ENCODE peak calls at places on chromosomes 16 and 17, in ten cellular contexts. I is IMR-90, W is H1, P is tibial nerve, Q is body of pancreas, J is stomach, D is breast epithelium, V is vagina, N is transverse colon, H is esophagus squamous epithelium. M is an unnamed sample.

GRCh38 chr17:40813804-40814203 is 8.6 kb downstream of the KRT10 start:
- DNase-seq in V (no peak), J (no peak), I (peak; percentile 47), H (no peak), P (no peak), Q (no peak), N (no peak), D (no peak), W (no peak), M (no peak)

GRCh38 chr17:41442772-41443171 is 2.0 kb upstream of the KRT38 start:
- DNase-seq in Q (no peak), P (no peak), N (no peak), I (peak; percentile 57), W (no peak), V (no peak), D (no peak), H (no peak), J (no peak), M (no peak)

GRCh38 chr17:17535957-17536356 is 39.8 kb upstream of the RASD1 start:
- DNase-seq in W (no peak), J (peak; percentile 91), H (no peak), P (no peak), Q (peak; percentile 92), V (no peak), N (peak; percentile 65), D (peak; percentile 80), I (peak; percentile 39), M (no peak)

GRCh38 chr17:81393684-81394376 is 1.4 kb upstream of the BAHCC1 start:
- DNase-seq in W (peak; percentile 96), N (peak; percentile 100), I (peak; percentile 99), Q (peak; percentile 100), H (peak; percentile 88), J (peak; percentile 100), V (no peak), D (peak; percentile 100), P (peak; percentile 100), M (peak; percentile 100)

GRCh38 chr17:76369804-76370203 is 14.6 kb upstream of the SPHK1 start:
- DNase-seq in P (no peak), N (no peak), D (no peak), W (no peak), Q (no peak), V (no peak), J (no peak), H (no peak), I (no peak), M (no peak)

GRCh38 chr16:79970551-79971236 is 370.2 kb upstream of the MAF start:
- DNase-seq in J (no peak), W (no peak), Q (peak; percentile 11), N (peak; percentile 8), V (no peak), H (no peak), P (peak; percentile 52), I (no peak), D (no peak), M (no peak)

GRCh38 chr16:50742521-50743150 is 750 bp downstream of the CYLD start:
- DNase-seq in J (no peak), I (peak; percentile 43), N (peak; percentile 46), W (no peak), Q (peak; percentile 41), H (no peak), D (no peak), P (no peak), V (no peak), M (peak; percentile 89)

GRCh38 chr17:2867441-2868424 is 71.5 kb downstream of the RAP1GAP2 start:
- DNase-seq in J (no peak), Q (peak; percentile 73), W (no peak), V (no peak), P (no peak), H (no peak), D (no peak), I (peak; percentile 93), N (no peak), M (no peak)

GRCh38 chr17:71959129-71959528 is 161.7 kb upstream of the SOX9 start:
- DNase-seq in J (no peak), W (no peak), D (no peak), H (no peak), Q (no peak), V (no peak), I (peak; percentile 8), P (no peak), N (no peak), M (no peak)

GRCh38 chr16:56241596-56241995 is 50.3 kb downstream of the GNAO1 start:
- DNase-seq in W (no peak), H (no peak), N (no peak), P (no peak), Q (no peak), J (no peak), I (peak; percentile 35), V (no peak), D (no peak), M (no peak)

GRCh38 chr16:13793788-13794461 is 126.0 kb upstream of the ERCC4 start:
- DNase-seq in W (no peak), I (no peak), N (no peak), P (no peak), D (no peak), J (no peak), V (no peak), H (no peak), Q (no peak), M (no peak)

GRCh38 chr17:66431910-66432309 is 129.5 kb downstream of the PRKCA start:
- DNase-seq in V (no peak), D (no peak), P (no peak), N (no peak), H (no peak), J (no peak), W (no peak), Q (no peak), I (peak; percentile 92), M (no peak)
- H3K27ac ChIP-seq in V (peak overlapping the region; percentile 66), D (peak overlapping the region; percentile 50), P (peak overlapping the region; percentile 22), N (peak overlapping the region; percentile 73), H (peak overlapping the region; percentile 23), J (peak overlapping the region; percentile 47), W (no peak overlapping the region), Q (no peak overlapping the region), I (peak overlapping the region; percentile 80), M (peak overlapping the region; percentile 71)

GRCh38 chr17:44220211-44221071 is 966 bp upstream of the UBTF start:
- DNase-seq in W (no peak), J (peak; percentile 52), Q (peak; percentile 70), V (no peak), N (peak; percentile 42), D (peak; percentile 56), P (no peak), I (peak; percentile 44), H (no peak), M (no peak)

GRCh38 chr17:44221862-44222111 is 2.3 kb upstream of the UBTF start:
- DNase-seq in D (no peak), N (no peak), W (no peak), H (no peak), J (no peak), Q (no peak), P (no peak), I (no peak), V (no peak), M (peak; percentile 93)

GRCh38 chr17:44222112-44222869 is 2.8 kb upstream of the UBTF start:
- DNase-seq in P (peak; percentile 79), J (peak; percentile 76), Q (peak; percentile 77), H (no peak), W (no peak), D (peak; percentile 59), N (peak; percentile 83), V (no peak), I (peak; percentile 66), M (peak; percentile 96)

GRCh38 chr17:44219636-44220210 is at the start of gene UBTF:
- DNase-seq in W (no peak), V (no peak), P (no peak), J (peak; percentile 62), I (peak; percentile 45), Q (peak; percentile 76), N (peak; percentile 63), H (no peak), D (peak; percentile 56), M (peak; percentile 92)

DNA sequence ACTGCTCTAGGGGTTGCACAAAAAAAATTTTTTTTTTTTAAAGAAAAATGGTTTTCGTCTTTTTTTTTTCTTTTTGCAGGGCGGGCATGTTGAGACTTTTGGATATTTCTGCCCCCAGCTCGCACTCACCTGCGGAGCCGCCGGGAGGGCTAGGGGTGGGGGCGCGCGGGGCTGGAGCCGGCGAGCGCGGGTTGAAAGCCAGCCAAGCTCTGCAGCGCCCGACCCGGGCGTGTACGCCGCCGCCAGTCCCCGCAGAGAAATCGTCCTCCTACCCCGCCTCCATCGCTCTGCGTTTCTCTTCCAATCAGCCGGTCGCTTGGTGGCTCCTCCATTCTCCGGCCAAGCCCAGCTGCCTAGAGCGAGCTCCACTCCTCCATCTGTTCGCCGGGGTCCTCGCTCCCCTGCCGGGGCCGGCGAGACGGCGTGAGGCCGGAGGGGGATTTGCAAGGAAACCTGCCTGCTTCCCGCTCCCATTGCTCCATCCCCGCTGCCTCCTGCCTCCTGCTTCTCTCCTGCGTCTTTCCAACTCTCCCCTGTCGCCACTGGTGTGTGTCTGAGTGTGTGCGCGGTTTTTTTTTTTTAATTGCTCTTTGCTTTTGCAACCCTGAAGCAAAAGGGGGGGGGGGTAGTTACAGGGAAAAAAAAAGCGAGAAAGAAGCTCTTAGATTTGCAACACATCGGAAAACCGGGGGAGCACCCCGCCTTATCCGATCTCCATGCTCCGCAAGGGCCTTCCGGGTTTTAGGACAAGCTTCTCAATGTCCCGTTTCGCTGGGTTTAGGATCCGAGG is 1.8 kb upstream of the UBTF start:
- DNase-seq in I (peak; percentile 81), J (peak; percentile 82), P (peak; percentile 54), D (peak; percentile 73), H (no peak), V (no peak), N (peak; percentile 79), W (no peak), Q (peak; percentile 79), M (peak; percentile 95)
- TF ChIP-seq POLR2A in I (no peak), J (no peak), P (no peak), D (no peak), H (peak; percentile 9), V (no peak), N (peak; percentile 69), W (no peak), Q (peak; percentile 64), M (no peak)

DNA sequence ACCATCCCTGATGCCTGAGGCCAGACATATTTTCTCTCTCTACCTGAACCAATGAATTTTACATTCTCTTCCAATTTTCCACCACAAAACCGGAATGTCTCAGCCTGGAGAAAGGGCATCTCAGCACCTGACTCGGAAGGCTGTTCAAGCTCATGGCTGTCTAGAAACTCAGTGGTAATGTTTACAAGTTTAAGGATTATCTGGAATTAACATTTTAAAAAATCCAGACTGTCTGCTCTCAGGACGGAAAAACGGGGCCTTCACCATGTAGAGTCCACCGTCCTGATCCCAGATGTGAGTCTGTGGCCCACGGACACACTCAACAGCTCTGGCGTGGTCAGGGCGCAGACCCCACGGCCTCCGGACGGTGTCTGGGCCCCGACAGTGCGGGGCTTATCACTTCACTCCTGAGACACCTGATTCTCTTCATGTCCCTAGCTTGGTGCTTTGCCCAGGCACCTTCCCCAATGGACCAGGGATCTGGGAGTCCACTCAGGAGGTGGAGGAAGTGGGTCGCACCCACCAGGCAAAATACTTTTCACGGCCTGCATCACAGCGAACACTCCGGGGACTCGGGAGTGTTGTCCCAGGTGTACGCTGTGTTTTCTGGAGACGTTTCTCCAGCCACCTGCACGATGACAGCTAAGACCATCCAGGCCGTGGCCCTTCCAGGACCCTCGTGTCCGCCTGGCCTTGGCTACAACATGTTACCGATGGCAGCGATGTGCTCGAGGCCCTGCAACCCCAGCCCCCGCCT is 101.5 kb downstream of the ZNF778 start:
- DNase-seq in Q (no peak), W (no peak), J (no peak), I (no peak), P (no peak), V (no peak), N (no peak), D (no peak), H (no peak), M (no peak)
- H3K27ac ChIP-seq in Q (no peak overlapping the region), W (no peak overlapping the region), J (peak overlapping the region; percentile 75), I (peak overlapping the region; percentile 83), P (no peak overlapping the region), V (peak overlapping the region; percentile 64), N (no peak overlapping the region), D (no peak overlapping the region), H (peak overlapping the region; percentile 79), M (peak overlapping the region; percentile 78)

GRCh38 chr16:67543582-67543981 is 15.0 kb downstream of the RIPOR1 start:
- DNase-seq in D (no peak), H (no peak), Q (no peak), W (no peak), N (peak; percentile 5), V (no peak), P (no peak), J (no peak), I (no peak), M (peak; percentile 90)
- TF ChIP-seq POLR2A in D (no peak), H (no peak), Q (no peak), W (no peak), N (no peak), V (no peak), P (no peak), J (no peak), I (no peak), M (no peak)